ENCODE peak calls at places on chromosomes 16 and 17, in five cellular contexts. L, N, O, A and J are unnamed samples.

GRCh38 chr17:62744259-62744658 is 63.9 kb downstream of the MARCHF10 start:
- DNase-seq in O (no peak), L (no peak), A (no peak), N (no peak), J (no peak)

GRCh38 chr16:87210949-87211348 is 106.2 kb downstream of the C16orf95 start:
- DNase-seq in L (peak; percentile 52), O (no peak), N (no peak), A (no peak), J (peak; percentile 28)

GRCh38 chr16:26787924-26788323 is 278.8 kb upstream of the C16orf82 start:
- DNase-seq in O (no peak), N (no peak), A (no peak), L (no peak), J (no peak)

GRCh38 chr17:954431-955164 is 25.0 kb downstream of the NXN start:
- DNase-seq in L (no peak), O (no peak), A (no peak), N (peak; percentile 62), J (no peak)

GRCh38 chr17:41507315-41507880 is 2.0 kb upstream of the KRT13 start:
- DNase-seq in L (no peak), A (no peak), O (no peak), N (no peak), J (peak; percentile 71)

GRCh38 chr17:58272367-58273280 is 8.1 kb downstream of the MPO start:
- DNase-seq in L (no peak), O (no peak), A (no peak), N (no peak), J (no peak)

GRCh38 chr17:17137731-17138585 is 68.2 kb downstream of the PLD6 start:
- DNase-seq in N (no peak), O (no peak), A (no peak), L (no peak), J (no peak)

GRCh38 chr16:53912155-53912554 is 208.2 kb downstream of the FTO start:
- DNase-seq in O (no peak), L (no peak), A (no peak), N (no peak), J (peak; percentile 80)

GRCh38 chr16:77359065-77359502 is 75.8 kb downstream of the ADAMTS18 start:
- DNase-seq in L (peak; percentile 75), O (no peak), A (no peak), N (no peak), J (peak; percentile 87)

GRCh38 chr16:23434380-23434779 is 18.6 kb downstream of the COG7 start:
- DNase-seq in L (peak; percentile 71), O (no peak), N (no peak), A (no peak), J (peak; percentile 65)

DNA sequence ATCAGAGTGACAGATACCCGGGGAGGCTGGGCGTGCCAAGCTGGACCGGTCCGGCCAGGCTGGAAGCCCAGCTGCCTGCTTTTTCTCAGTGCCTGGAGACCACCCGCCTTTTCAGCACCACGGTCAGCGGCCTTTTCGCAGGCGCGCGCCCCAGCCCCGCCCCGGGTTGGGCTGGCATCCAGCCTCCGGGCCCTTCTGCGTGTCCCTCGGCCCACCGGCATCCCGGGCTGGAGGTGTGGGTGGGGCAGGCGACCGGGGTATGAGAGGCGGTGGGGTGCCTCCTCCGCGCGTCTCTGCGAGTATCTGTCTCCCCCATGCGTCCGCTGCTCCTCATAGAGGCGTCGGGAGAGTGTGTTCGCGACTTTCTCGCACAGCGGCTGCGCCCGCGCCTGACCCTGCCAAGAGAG is 102.5 kb downstream of the MRM1 start:
- DNase-seq in L (peak; percentile 15), O (no peak), N (no peak), A (no peak), J (no peak)
- TF ChIP-seq CTCF in L (no peak), O (no peak), N (no peak), A (no peak), J (no peak)

GRCh38 chr16:30183961-30184429 is 593 bp downstream of the CORO1A start:
- DNase-seq in A (no peak), O (peak; percentile 65), N (peak; percentile 57), L (no peak), J (no peak)

GRCh38 chr16:30186444-30186781 is 3.0 kb downstream of the CORO1A start:
- DNase-seq in O (no peak), A (peak; percentile 49), N (no peak), L (no peak), J (no peak)

GRCh38 chr16:30185683-30186421 is 2.5 kb downstream of the CORO1A start:
- DNase-seq in O (peak; percentile 74), N (peak; percentile 57), L (no peak), A (peak; percentile 55), J (no peak)

GRCh38 chr16:30184430-30185140 is 1.2 kb downstream of the CORO1A start:
- DNase-seq in A (peak; percentile 62), O (peak; percentile 71), N (peak; percentile 43), L (no peak), J (peak; percentile 5)

DNA sequence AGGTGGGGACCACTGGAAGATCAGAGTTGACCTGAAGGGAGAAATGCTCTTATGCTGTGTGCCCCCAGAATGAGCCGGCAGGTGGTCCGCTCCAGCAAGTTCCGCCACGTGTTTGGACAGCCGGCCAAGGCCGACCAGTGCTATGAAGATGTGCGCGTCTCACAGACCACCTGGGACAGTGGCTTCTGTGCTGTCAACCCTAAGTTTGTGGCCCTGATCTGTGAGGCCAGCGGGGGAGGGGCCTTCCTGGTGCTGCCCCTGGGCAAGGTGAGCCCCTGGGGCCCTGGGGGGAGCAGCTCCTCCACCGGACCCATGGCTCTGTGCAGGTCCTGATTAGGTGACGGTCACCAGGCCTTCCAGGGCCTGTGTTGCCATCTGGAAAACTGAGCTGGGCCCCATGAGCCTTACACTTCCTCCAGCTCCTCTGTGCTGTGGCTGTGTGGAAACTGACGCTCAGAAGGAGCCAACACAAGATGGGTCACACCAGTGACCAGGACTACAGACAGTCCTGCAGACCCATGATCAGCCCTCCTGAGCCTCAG is 1.8 kb downstream of the CORO1A start:
- DNase-seq in N (no peak), L (no peak), A (no peak), O (peak; percentile 66), J (no peak)
- H3K4me3 ChIP-seq in N (no peak overlapping the region), L (no peak overlapping the region), A (no peak overlapping the region), O (no peak overlapping the region), J (no peak overlapping the region)

GRCh38 chr16:59047114-59047513 is 313.0 kb upstream of the GOT2 start:
- DNase-seq in L (no peak), O (no peak), A (no peak), N (no peak), J (no peak)
- TF ChIP-seq CTCF in L (no peak), O (no peak), A (peak; percentile 10), N (no peak), J (no peak)

DNA sequence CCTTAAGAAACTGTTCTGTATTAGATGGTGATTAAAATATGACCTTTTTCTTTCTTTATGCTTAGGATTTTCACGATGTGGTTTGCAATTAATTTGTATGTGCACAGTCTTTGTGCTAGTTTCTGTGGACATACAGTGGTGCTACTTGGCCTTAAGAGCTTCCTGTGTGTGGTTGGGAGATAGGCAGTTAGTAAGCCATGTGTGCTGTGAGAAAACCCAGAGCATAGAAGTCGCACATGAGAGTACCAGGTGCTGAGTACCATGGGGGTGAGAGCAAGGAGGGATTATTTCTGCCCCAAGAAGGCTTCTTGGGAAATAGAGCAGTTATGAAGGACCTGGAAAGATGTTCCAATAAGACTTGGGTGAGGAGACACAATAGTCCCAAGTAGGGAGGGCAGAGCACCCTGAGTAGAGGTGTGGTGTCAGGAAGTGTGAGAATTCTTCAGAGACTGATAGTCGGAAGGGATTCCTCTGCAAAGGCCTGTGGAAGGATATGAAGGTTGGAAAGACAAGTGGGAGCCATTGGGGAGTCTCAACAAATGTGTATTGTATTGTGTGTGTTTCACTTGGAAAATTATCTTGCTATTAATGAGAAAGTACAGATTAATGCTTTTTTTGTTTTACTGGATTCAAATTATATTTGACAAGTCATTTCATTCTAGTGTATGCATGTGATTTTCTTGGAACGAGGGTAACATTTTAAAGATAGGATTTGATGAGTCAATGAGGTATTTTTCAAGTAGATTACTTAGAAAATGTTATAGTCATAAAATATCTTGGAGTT is 240.0 kb downstream of the PRKCA start:
- DNase-seq in N (no peak), L (peak; percentile 66), O (no peak), A (no peak), J (no peak)
- H3K4me3 ChIP-seq in N (no peak overlapping the region), L (peak overlapping the region; percentile 7), O (no peak overlapping the region), A (no peak overlapping the region), J (no peak overlapping the region)